ENCODE peak calls at places on chromosomes 12 and 14, in ten cellular contexts. One of them, this sample, is unnamed.

GRCh38 chr14:51860836-51861583 is 598 bp downstream of the GNG2 start:
- DNase-seq in hepatocyte: no peak
- DNase-seq in kidney: no peak
- DNase-seq in neuronal stem cell: no peak
- DNase-seq in stomach: no peak
- DNase-seq in psoas muscle: no peak
- DNase-seq in RWPE1: no peak
- DNase-seq in coronary artery: no peak
- DNase-seq in ovary: no peak
- DNase-seq in PC-3: peak
- DNase-seq in this sample: no peak

GRCh38 chr12:87157791-87158190 is 871.4 kb downstream of the C12orf50 start:
- DNase-seq in hepatocyte: peak
- DNase-seq in neuronal stem cell: no peak
- DNase-seq in kidney: no peak
- DNase-seq in PC-3: peak
- DNase-seq in stomach: no peak
- DNase-seq in RWPE1: peak
- DNase-seq in coronary artery: no peak
- DNase-seq in psoas muscle: no peak
- DNase-seq in ovary: no peak
- DNase-seq in this sample: no peak

GRCh38 chr12:105840384-105840783 is 298.4 kb downstream of the NUAK1 start:
- DNase-seq in psoas muscle: no peak
- DNase-seq in stomach: no peak
- DNase-seq in coronary artery: no peak
- DNase-seq in kidney: no peak
- DNase-seq in neuronal stem cell: no peak
- DNase-seq in RWPE1: no peak
- DNase-seq in ovary: no peak
- DNase-seq in hepatocyte: no peak
- DNase-seq in PC-3: no peak
- DNase-seq in this sample: no peak

GRCh38 chr14:64812412-64812811 is 67.3 kb downstream of the SPTB start:
- DNase-seq in PC-3: no peak
- DNase-seq in RWPE1: peak
- DNase-seq in psoas muscle: peak
- DNase-seq in neuronal stem cell: no peak
- DNase-seq in kidney: no peak
- DNase-seq in ovary: no peak
- DNase-seq in stomach: peak
- DNase-seq in hepatocyte: peak
- DNase-seq in coronary artery: no peak
- DNase-seq in this sample: no peak

GRCh38 chr12:46148706-46149463 is 120.0 kb downstream of the SLC38A1 start:
- DNase-seq in ovary: no peak
- DNase-seq in neuronal stem cell: no peak
- DNase-seq in coronary artery: no peak
- DNase-seq in stomach: no peak
- DNase-seq in kidney: no peak
- DNase-seq in hepatocyte: no peak
- DNase-seq in RWPE1: no peak
- DNase-seq in PC-3: peak
- DNase-seq in psoas muscle: no peak
- DNase-seq in this sample: no peak

GRCh38 chr12:86719381-86719780 is 463.2 kb upstream of the MGAT4C start:
- DNase-seq in psoas muscle: no peak
- DNase-seq in RWPE1: no peak
- DNase-seq in kidney: no peak
- DNase-seq in hepatocyte: no peak
- DNase-seq in neuronal stem cell: no peak
- DNase-seq in ovary: no peak
- DNase-seq in PC-3: peak
- DNase-seq in stomach: no peak
- DNase-seq in coronary artery: no peak
- DNase-seq in this sample: no peak

GRCh38 chr14:32762886-32763285 is 175.8 kb upstream of the NPAS3 start:
- DNase-seq in psoas muscle: no peak
- DNase-seq in ovary: no peak
- DNase-seq in PC-3: no peak
- DNase-seq in kidney: no peak
- DNase-seq in hepatocyte: no peak
- DNase-seq in stomach: no peak
- DNase-seq in RWPE1: no peak
- DNase-seq in coronary artery: no peak
- DNase-seq in neuronal stem cell: no peak
- DNase-seq in this sample: no peak

GRCh38 chr12:105393586-105393985 is 63.1 kb downstream of the C12orf75 start:
- DNase-seq in PC-3: no peak
- DNase-seq in stomach: no peak
- DNase-seq in neuronal stem cell: no peak
- DNase-seq in coronary artery: no peak
- DNase-seq in psoas muscle: no peak
- DNase-seq in kidney: no peak
- DNase-seq in RWPE1: no peak
- DNase-seq in hepatocyte: no peak
- DNase-seq in ovary: no peak
- DNase-seq in this sample: no peak

GRCh38 chr12:13573698-13574321 is 377.3 kb downstream of the EMP1 start:
- DNase-seq in neuronal stem cell: no peak
- DNase-seq in PC-3: peak
- DNase-seq in hepatocyte: peak
- DNase-seq in ovary: no peak
- DNase-seq in kidney: no peak
- DNase-seq in RWPE1: peak
- DNase-seq in coronary artery: no peak
- DNase-seq in stomach: no peak
- DNase-seq in psoas muscle: no peak
- DNase-seq in this sample: no peak

GRCh38 chr12:14993537-14994266 is 20.9 kb downstream of the PDE6H start:
- DNase-seq in RWPE1: no peak
- DNase-seq in coronary artery: no peak
- DNase-seq in kidney: no peak
- DNase-seq in ovary: no peak
- DNase-seq in psoas muscle: no peak
- DNase-seq in PC-3: peak
- DNase-seq in neuronal stem cell: no peak
- DNase-seq in stomach: no peak
- DNase-seq in hepatocyte: peak
- DNase-seq in this sample: no peak

GRCh38 chr12:66014818-66015217 is 115.7 kb downstream of the LLPH start:
- DNase-seq in PC-3: peak
- DNase-seq in hepatocyte: no peak
- DNase-seq in neuronal stem cell: no peak
- DNase-seq in kidney: no peak
- DNase-seq in RWPE1: peak
- DNase-seq in ovary: no peak
- DNase-seq in coronary artery: no peak
- DNase-seq in stomach: no peak
- DNase-seq in psoas muscle: no peak
- DNase-seq in this sample: no peak

GRCh38 chr14:89114109-89114508 is 289.7 kb downstream of the TTC8 start:
- DNase-seq in ovary: no peak
- DNase-seq in RWPE1: no peak
- DNase-seq in neuronal stem cell: no peak
- DNase-seq in PC-3: no peak
- DNase-seq in kidney: no peak
- DNase-seq in coronary artery: no peak
- DNase-seq in psoas muscle: no peak
- DNase-seq in stomach: no peak
- DNase-seq in hepatocyte: no peak
- DNase-seq in this sample: no peak

GRCh38 chr14:89121961-89122675 is 294.9 kb downstream of the FOXN3 start:
- DNase-seq in stomach: no peak
- DNase-seq in neuronal stem cell: peak
- DNase-seq in kidney: no peak
- DNase-seq in coronary artery: no peak
- DNase-seq in RWPE1: no peak
- DNase-seq in psoas muscle: no peak
- DNase-seq in ovary: no peak
- DNase-seq in PC-3: no peak
- DNase-seq in hepatocyte: no peak
- DNase-seq in this sample: no peak

DNA sequence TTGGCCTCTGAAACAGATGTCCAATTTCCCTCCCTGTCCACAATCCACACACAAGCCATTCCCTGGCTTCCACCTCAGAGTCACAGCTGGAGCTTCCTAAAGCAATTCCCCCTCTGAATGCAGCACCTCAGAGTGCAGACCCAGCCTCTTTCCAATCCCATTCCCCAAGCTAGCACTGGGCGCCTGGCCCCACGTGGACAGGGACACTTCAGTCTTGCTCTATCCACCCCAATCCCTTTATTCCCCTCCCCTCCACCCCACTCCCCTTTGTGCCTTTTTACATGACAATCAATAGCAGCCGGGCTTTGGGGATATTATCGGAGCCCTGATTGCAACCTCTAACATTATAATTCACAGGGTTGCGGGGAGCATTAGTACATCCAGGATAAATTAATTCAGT is 292.6 kb downstream of the TTC8 start:
- DNase-seq in stomach: no peak
- DNase-seq in kidney: no peak
- DNase-seq in ovary: no peak
- DNase-seq in RWPE1: no peak
- DNase-seq in coronary artery: no peak
- DNase-seq in neuronal stem cell: no peak
- DNase-seq in hepatocyte: no peak
- DNase-seq in PC-3: no peak
- DNase-seq in psoas muscle: no peak
- DNase-seq in this sample: no peak
- H3K27ac ChIP-seq in stomach: no peak
- H3K27ac ChIP-seq in kidney: no peak
- H3K27ac ChIP-seq in ovary: no peak
- H3K27ac ChIP-seq in RWPE1: no peak
- H3K27ac ChIP-seq in coronary artery: no peak
- H3K27ac ChIP-seq in neuronal stem cell: no peak
- H3K27ac ChIP-seq in hepatocyte: no peak
- H3K27ac ChIP-seq in PC-3: no peak
- H3K27ac ChIP-seq in psoas muscle: no peak
- H3K27ac ChIP-seq in this sample: no peak

GRCh38 chr14:35001624-35002023 is 18.8 kb downstream of the SRP54 start:
- DNase-seq in kidney: no peak
- DNase-seq in stomach: no peak
- DNase-seq in psoas muscle: no peak
- DNase-seq in RWPE1: no peak
- DNase-seq in neuronal stem cell: no peak
- DNase-seq in hepatocyte: no peak
- DNase-seq in coronary artery: no peak
- DNase-seq in ovary: no peak
- DNase-seq in PC-3: no peak
- DNase-seq in this sample: no peak

GRCh38 chr14:34993444-34993843 is 10.7 kb downstream of the SRP54 start:
- DNase-seq in ovary: no peak
- DNase-seq in kidney: no peak
- DNase-seq in neuronal stem cell: no peak
- DNase-seq in RWPE1: no peak
- DNase-seq in hepatocyte: no peak
- DNase-seq in PC-3: no peak
- DNase-seq in coronary artery: no peak
- DNase-seq in stomach: no peak
- DNase-seq in psoas muscle: no peak
- DNase-seq in this sample: no peak

GRCh38 chr14:34994668-34995067 is 11.9 kb downstream of the SRP54 start:
- DNase-seq in neuronal stem cell: no peak
- DNase-seq in ovary: no peak
- DNase-seq in kidney: no peak
- DNase-seq in RWPE1: no peak
- DNase-seq in psoas muscle: no peak
- DNase-seq in hepatocyte: no peak
- DNase-seq in stomach: no peak
- DNase-seq in PC-3: no peak
- DNase-seq in coronary artery: no peak
- DNase-seq in this sample: no peak

GRCh38 chr14:34999500-34999899 is 16.7 kb downstream of the SRP54 start:
- DNase-seq in ovary: no peak
- DNase-seq in kidney: no peak
- DNase-seq in PC-3: no peak
- DNase-seq in neuronal stem cell: no peak
- DNase-seq in stomach: no peak
- DNase-seq in coronary artery: no peak
- DNase-seq in RWPE1: no peak
- DNase-seq in psoas muscle: no peak
- DNase-seq in hepatocyte: no peak
- DNase-seq in this sample: no peak

GRCh38 chr14:34997762-34998161 is 15.0 kb downstream of the SRP54 start:
- DNase-seq in stomach: no peak
- DNase-seq in coronary artery: no peak
- DNase-seq in psoas muscle: no peak
- DNase-seq in PC-3: no peak
- DNase-seq in neuronal stem cell: peak
- DNase-seq in hepatocyte: no peak
- DNase-seq in ovary: no peak
- DNase-seq in kidney: no peak
- DNase-seq in RWPE1: no peak
- DNase-seq in this sample: no peak
- H3K27ac ChIP-seq in stomach: no peak
- H3K27ac ChIP-seq in coronary artery: no peak
- H3K27ac ChIP-seq in psoas muscle: no peak
- H3K27ac ChIP-seq in PC-3: no peak
- H3K27ac ChIP-seq in neuronal stem cell: peak
- H3K27ac ChIP-seq in hepatocyte: no peak
- H3K27ac ChIP-seq in ovary: no peak
- H3K27ac ChIP-seq in kidney: no peak
- H3K27ac ChIP-seq in RWPE1: no peak
- H3K27ac ChIP-seq in this sample: peak

DNA sequence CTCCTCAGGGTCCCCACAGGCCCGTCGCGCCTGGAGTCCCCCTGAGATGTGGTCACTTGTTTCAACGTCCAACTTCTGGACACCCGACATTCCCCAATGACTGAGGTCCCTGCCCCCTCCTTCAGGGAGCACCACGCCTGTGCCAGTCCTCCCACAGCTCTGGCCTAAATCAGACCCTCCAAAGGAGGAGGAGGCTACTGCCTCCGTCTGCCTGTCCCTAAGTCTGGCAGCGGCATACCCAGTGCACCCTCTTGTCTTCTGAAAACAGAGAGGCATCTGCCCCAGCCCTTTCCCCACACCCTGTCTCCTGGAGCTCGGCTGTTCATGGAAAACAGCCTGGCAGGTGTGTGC is 46.2 kb downstream of the TESC start:
- DNase-seq in neuronal stem cell: no peak
- DNase-seq in ovary: no peak
- DNase-seq in kidney: no peak
- DNase-seq in RWPE1: no peak
- DNase-seq in stomach: no peak
- DNase-seq in coronary artery: no peak
- DNase-seq in hepatocyte: no peak
- DNase-seq in PC-3: no peak
- DNase-seq in psoas muscle: no peak
- DNase-seq in this sample: no peak
- H3K27ac ChIP-seq in neuronal stem cell: no peak
- H3K27ac ChIP-seq in ovary: no peak
- H3K27ac ChIP-seq in kidney: no peak
- H3K27ac ChIP-seq in RWPE1: no peak
- H3K27ac ChIP-seq in stomach: no peak
- H3K27ac ChIP-seq in coronary artery: no peak
- H3K27ac ChIP-seq in hepatocyte: no peak
- H3K27ac ChIP-seq in PC-3: no peak
- H3K27ac ChIP-seq in psoas muscle: no peak
- H3K27ac ChIP-seq in this sample: no peak

DNA sequence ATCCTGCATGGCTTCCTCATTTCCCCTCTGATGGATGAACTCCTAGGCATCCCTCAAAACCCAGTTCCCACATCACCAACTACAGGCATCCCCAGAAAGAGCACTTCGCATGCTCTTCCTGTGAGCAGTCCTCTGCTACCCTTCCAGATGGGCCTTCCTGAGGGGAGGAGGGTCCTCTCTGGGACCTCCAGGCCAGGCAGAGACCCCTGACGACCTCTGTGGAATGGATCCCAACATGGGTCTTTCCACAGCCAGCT is 1.9 kb downstream of the AKT1 start:
- DNase-seq in ovary: no peak
- DNase-seq in psoas muscle: no peak
- DNase-seq in neuronal stem cell: no peak
- DNase-seq in stomach: no peak
- DNase-seq in coronary artery: no peak
- DNase-seq in kidney: no peak
- DNase-seq in hepatocyte: no peak
- DNase-seq in RWPE1: no peak
- DNase-seq in PC-3: no peak
- DNase-seq in this sample: no peak
- H3K27ac ChIP-seq in ovary: no peak
- H3K27ac ChIP-seq in psoas muscle: peak
- H3K27ac ChIP-seq in neuronal stem cell: no peak
- H3K27ac ChIP-seq in stomach: no peak
- H3K27ac ChIP-seq in coronary artery: no peak
- H3K27ac ChIP-seq in kidney: no peak
- H3K27ac ChIP-seq in hepatocyte: peak
- H3K27ac ChIP-seq in RWPE1: peak
- H3K27ac ChIP-seq in PC-3: no peak
- H3K27ac ChIP-seq in this sample: peak